ENCODE peak calls at places on chromosomes 5 and 9, in six cellular contexts. S, B, W, P, Y and R are unnamed samples. For H3K9me3, the result is how much of the 10 kb centered on the place peaks cover.

GRCh38 chr9:85884236-85884635 is 56.7 kb upstream of the NAA35 start:
- DNase-seq in S (no peak), B (no peak), W (no peak), P (no peak), Y (no peak), R (no peak)

GRCh38 chr5:127870914-127871313 is 167.7 kb downstream of the CCDC192 start:
- DNase-seq in Y (no peak), S (peak), B (no peak), W (no peak), P (peak), R (no peak)

GRCh38 chr9:104633976-104634520 is 16.0 kb upstream of the OR13C9 start:
- DNase-seq in Y (no peak), B (no peak), P (no peak), W (peak), S (no peak), R (no peak)

GRCh38 chr9:127966416-127967150 is 14.2 kb downstream of the EEIG1 start:
- DNase-seq in Y (no peak), P (no peak), W (no peak), S (no peak), B (peak), R (no peak)

GRCh38 chr5:181060231-181060590 is 20.1 kb downstream of the BTNL9 start:
- DNase-seq in B (no peak), Y (no peak), P (no peak), S (no peak), W (no peak), R (no peak)

GRCh38 chr5:74040811-74041491 is 415.0 kb downstream of the ARHGEF28 start:
- DNase-seq in Y (no peak), P (no peak), W (no peak), S (no peak), B (no peak), R (no peak)

GRCh38 chr9:85016389-85016997 is 347.0 kb downstream of the NTRK2 start:
- DNase-seq in P (no peak), S (no peak), W (no peak), Y (no peak), B (no peak), R (no peak)

GRCh38 chr9:37840560-37841194 is 40.1 kb downstream of the DCAF10 start:
- DNase-seq in Y (no peak), B (no peak), P (no peak), W (no peak), S (peak), R (no peak)

GRCh38 chr5:157563373-157564148 is 12.0 kb downstream of the ADAM19 start:
- DNase-seq in S (peak), W (peak), Y (no peak), B (peak), P (peak), R (no peak)

GRCh38 chr9:88535226-88535931 is 401 bp downstream of the NXNL2 start:
- DNase-seq in Y (no peak), W (no peak), S (no peak), P (peak), B (peak), R (no peak)

GRCh38 chr5:147578228-147579024 is 68.6 kb upstream of the DPYSL3 start:
- DNase-seq in W (no peak), B (peak), P (no peak), S (peak), Y (no peak), R (no peak)

GRCh38 chr9:128886211-128886826 is 4.4 kb downstream of the LRRC8A start:
- DNase-seq in W (no peak), B (no peak), Y (no peak), S (no peak), P (no peak), R (no peak)

GRCh38 chr5:162189719-162190118 is 122.1 kb downstream of the GABRG2 start:
- DNase-seq in Y (no peak), W (no peak), P (no peak), S (no peak), B (no peak), R (no peak)

GRCh38 chr9:12880406-12881016 is 105.7 kb downstream of the LURAP1L start:
- DNase-seq in P (no peak), S (peak), W (no peak), Y (no peak), B (peak), R (no peak)

GRCh38 chr5:134236208-134236761 is 10.4 kb upstream of the PPP2CA start:
- DNase-seq in B (no peak), Y (no peak), S (no peak), W (no peak), P (no peak), R (no peak)

GRCh38 chr5:135371738-135372232 is 27.2 kb downstream of the MACROH2A1 start:
- DNase-seq in B (no peak), P (no peak), W (no peak), Y (no peak), S (peak), R (no peak)

GRCh38 chr5:2703041-2703440 is 48.4 kb downstream of the IRX2 start:
- DNase-seq in P (no peak), S (no peak), B (no peak), Y (no peak), W (no peak), R (no peak)

GRCh38 chr5:2705861-2706260 is 45.6 kb downstream of the IRX2 start:
- DNase-seq in P (no peak), W (no peak), Y (no peak), S (no peak), B (no peak), R (no peak)

GRCh38 chr5:2704111-2704510 is 47.4 kb downstream of the IRX2 start:
- DNase-seq in P (no peak), B (no peak), W (no peak), Y (no peak), S (no peak), R (no peak)

GRCh38 chr5:2703615-2704014 is 47.9 kb downstream of the IRX2 start:
- DNase-seq in W (no peak), S (no peak), Y (no peak), B (no peak), P (no peak), R (no peak)

GRCh38 chr5:2704806-2705645 is 46.5 kb downstream of the IRX2 start:
- DNase-seq in P (no peak), W (no peak), S (no peak), Y (no peak), B (no peak), R (no peak)
- H3K9me3 ChIP-seq in P (under half), W (under half), S (under half), Y (under half), B (under half), R (under half)

DNA sequence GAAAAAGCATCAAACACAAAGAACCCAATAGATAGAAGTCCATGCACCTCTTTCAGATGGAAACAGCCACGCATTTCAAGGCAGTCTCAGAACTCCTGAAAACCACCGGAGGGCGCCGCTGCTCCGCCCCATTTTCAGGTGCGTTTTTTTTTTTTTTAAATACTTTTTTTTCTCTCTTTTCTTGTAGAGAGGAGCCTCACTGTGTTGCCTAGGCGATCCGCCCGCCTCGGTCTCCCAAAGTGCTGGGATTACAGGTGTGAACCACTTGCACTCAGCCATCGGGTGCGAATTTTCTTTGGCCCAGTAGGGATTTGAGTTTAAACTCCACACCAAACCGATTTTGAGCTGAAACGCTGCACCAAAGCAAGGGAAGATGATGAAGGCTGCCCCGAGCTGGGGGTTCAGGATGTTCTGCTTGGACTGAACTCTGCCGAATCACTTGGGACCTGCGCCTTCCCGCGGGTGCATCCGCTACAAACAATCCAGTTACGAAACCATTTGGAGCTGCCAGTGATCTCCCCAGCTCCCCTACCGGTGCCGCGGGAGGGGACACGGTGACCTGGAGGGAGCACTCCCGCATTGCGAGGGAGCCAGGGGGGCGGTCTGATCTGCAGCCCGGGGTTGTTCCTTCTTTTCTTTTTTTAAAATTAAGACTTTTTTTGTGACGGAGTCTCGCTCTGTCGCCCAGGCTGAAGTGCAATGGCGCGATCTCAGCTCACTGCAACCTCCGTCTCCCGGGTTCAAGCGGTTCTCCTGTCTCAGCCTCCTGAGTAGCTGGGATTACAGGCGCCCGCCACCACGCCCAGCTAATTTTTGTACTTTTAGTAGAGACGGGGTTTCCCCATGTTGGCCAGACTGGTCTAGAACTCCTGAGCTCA is 1.4 kb downstream of the PTGR1 start:
- DNase-seq in S (peak), B (peak), P (peak), W (peak), Y (no peak), R (peak)
- H3K9me3 ChIP-seq in S (under half), B (under half), P (under half), W (under half), Y (under half), R (under half)

DNA sequence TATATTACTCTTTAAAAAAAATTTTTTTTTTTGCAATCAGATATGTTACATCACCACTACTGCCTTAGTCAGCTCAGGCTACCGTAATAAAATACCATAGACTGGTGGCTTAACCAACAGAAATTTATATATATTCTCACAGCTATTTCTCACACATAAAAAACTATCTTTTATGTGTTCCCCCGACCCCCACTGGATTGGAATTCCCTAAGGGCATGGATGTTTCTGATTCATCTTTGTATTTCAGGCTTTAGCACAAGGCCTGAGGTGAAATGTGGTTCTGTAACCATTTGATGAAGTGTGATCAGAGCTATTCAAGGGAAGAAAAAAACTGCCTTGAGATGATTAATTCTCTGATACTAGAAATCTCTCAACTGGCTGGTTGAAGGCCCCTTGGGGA is 2.7 kb downstream of the CD14 start:
- DNase-seq in Y (no peak), W (no peak), S (peak), B (no peak), P (no peak), R (no peak)
- H3K9me3 ChIP-seq in Y (under half), W (under half), S (under half), B (under half), P (under half), R (under half)

GRCh38 chr9:103082494-103082893 is 87.4 kb downstream of the CYLC2 start:
- DNase-seq in S (no peak), Y (no peak), B (peak), W (no peak), P (no peak), R (no peak)
- H3K9me3 ChIP-seq in S (under half), Y (under half), B (under half), W (under half), P (under half), R (under half)